ENCODE peak calls at places on chromosomes 2 and 18, in ten cellular contexts. One of them, this sample, is unnamed.
A peak's percentile ranks its signal among the peaks of the same experiment; 100 is the strongest.

GRCh38 chr2:47173986-47174730 is 19.1 kb upstream of the STPG4 start:
- DNase-seq in heart left ventricle: no peak
- DNase-seq in NCI-H2081: no peak
- DNase-seq in NCI-H1105 treated with DMSO at 0.1 percent for 48 hours: no peak
- DNase-seq in Karpas-422: no peak
- DNase-seq in psoas muscle: no peak
- DNase-seq in iris pigment epithelial cell: no peak
- DNase-seq in chondrocyte: no peak
- DNase-seq in pons: peak; percentile 55
- DNase-seq in M059J: no peak
- DNase-seq in this sample: peak; percentile 60

GRCh38 chr18:4455113-4455811 is at the start of gene DLGAP1:
- DNase-seq in iris pigment epithelial cell: peak; percentile 22
- DNase-seq in M059J: no peak
- DNase-seq in psoas muscle: peak; percentile 73
- DNase-seq in heart left ventricle: peak; percentile 42
- DNase-seq in pons: no peak
- DNase-seq in NCI-H2081: peak; percentile 39
- DNase-seq in chondrocyte: peak; percentile 90
- DNase-seq in Karpas-422: no peak
- DNase-seq in NCI-H1105 treated with DMSO at 0.1 percent for 48 hours: peak; percentile 42
- DNase-seq in this sample: peak; percentile 85

GRCh38 chr2:98698896-98699295 is 32.0 kb downstream of the MGAT4A start:
- DNase-seq in Karpas-422: peak; percentile 30
- DNase-seq in iris pigment epithelial cell: no peak
- DNase-seq in pons: no peak
- DNase-seq in NCI-H1105 treated with DMSO at 0.1 percent for 48 hours: no peak
- DNase-seq in heart left ventricle: no peak
- DNase-seq in M059J: no peak
- DNase-seq in psoas muscle: no peak
- DNase-seq in NCI-H2081: no peak
- DNase-seq in chondrocyte: no peak
- DNase-seq in this sample: no peak

GRCh38 chr18:56987236-56987635 is 159.7 kb upstream of the BOD1L2 start:
- DNase-seq in NCI-H2081: no peak
- DNase-seq in psoas muscle: no peak
- DNase-seq in Karpas-422: no peak
- DNase-seq in NCI-H1105 treated with DMSO at 0.1 percent for 48 hours: no peak
- DNase-seq in pons: no peak
- DNase-seq in heart left ventricle: no peak
- DNase-seq in iris pigment epithelial cell: no peak
- DNase-seq in M059J: no peak
- DNase-seq in chondrocyte: no peak
- DNase-seq in this sample: no peak

GRCh38 chr2:27573452-27573851 is 9.4 kb upstream of the ZNF512 start:
- DNase-seq in iris pigment epithelial cell: peak; percentile 95
- DNase-seq in chondrocyte: no peak
- DNase-seq in NCI-H2081: no peak
- DNase-seq in heart left ventricle: no peak
- DNase-seq in psoas muscle: no peak
- DNase-seq in M059J: no peak
- DNase-seq in pons: no peak
- DNase-seq in NCI-H1105 treated with DMSO at 0.1 percent for 48 hours: no peak
- DNase-seq in Karpas-422: no peak
- DNase-seq in this sample: no peak

GRCh38 chr2:142722086-142722485 is 155.4 kb upstream of the KYNU start:
- DNase-seq in iris pigment epithelial cell: no peak
- DNase-seq in NCI-H2081: no peak
- DNase-seq in heart left ventricle: no peak
- DNase-seq in chondrocyte: no peak
- DNase-seq in Karpas-422: no peak
- DNase-seq in M059J: no peak
- DNase-seq in psoas muscle: no peak
- DNase-seq in NCI-H1105 treated with DMSO at 0.1 percent for 48 hours: no peak
- DNase-seq in pons: no peak
- DNase-seq in this sample: no peak

GRCh38 chr18:40313030-40313642 is 1641.9 kb upstream of the PIK3C3 start:
- DNase-seq in chondrocyte: no peak
- DNase-seq in M059J: peak; percentile 54
- DNase-seq in NCI-H1105 treated with DMSO at 0.1 percent for 48 hours: no peak
- DNase-seq in iris pigment epithelial cell: peak; percentile 1
- DNase-seq in pons: no peak
- DNase-seq in heart left ventricle: no peak
- DNase-seq in psoas muscle: no peak
- DNase-seq in NCI-H2081: no peak
- DNase-seq in Karpas-422: no peak
- DNase-seq in this sample: no peak

GRCh38 chr18:70293166-70293565 is 4.3 kb downstream of the SOCS6 start:
- DNase-seq in chondrocyte: no peak
- DNase-seq in pons: no peak
- DNase-seq in Karpas-422: no peak
- DNase-seq in heart left ventricle: no peak
- DNase-seq in NCI-H2081: no peak
- DNase-seq in NCI-H1105 treated with DMSO at 0.1 percent for 48 hours: no peak
- DNase-seq in M059J: no peak
- DNase-seq in iris pigment epithelial cell: no peak
- DNase-seq in psoas muscle: no peak
- DNase-seq in this sample: peak; percentile 29

GRCh38 chr2:85536479-85536878 is 2.5 kb upstream of the MAT2A start:
- DNase-seq in M059J: peak; percentile 88
- DNase-seq in psoas muscle: no peak
- DNase-seq in iris pigment epithelial cell: peak; percentile 81
- DNase-seq in chondrocyte: no peak
- DNase-seq in Karpas-422: no peak
- DNase-seq in NCI-H2081: peak; percentile 18
- DNase-seq in NCI-H1105 treated with DMSO at 0.1 percent for 48 hours: no peak
- DNase-seq in pons: no peak
- DNase-seq in heart left ventricle: no peak
- DNase-seq in this sample: peak; percentile 37

GRCh38 chr2:62931536-62931935 is 119.1 kb upstream of the OTX1 start:
- DNase-seq in heart left ventricle: no peak
- DNase-seq in iris pigment epithelial cell: peak; percentile 3
- DNase-seq in psoas muscle: no peak
- DNase-seq in NCI-H1105 treated with DMSO at 0.1 percent for 48 hours: no peak
- DNase-seq in chondrocyte: no peak
- DNase-seq in M059J: no peak
- DNase-seq in NCI-H2081: no peak
- DNase-seq in Karpas-422: no peak
- DNase-seq in pons: no peak
- DNase-seq in this sample: no peak

GRCh38 chr2:225570000-225570399 is 170.5 kb downstream of the NYAP2 start:
- DNase-seq in heart left ventricle: no peak
- DNase-seq in pons: no peak
- DNase-seq in NCI-H2081: no peak
- DNase-seq in chondrocyte: no peak
- DNase-seq in Karpas-422: no peak
- DNase-seq in psoas muscle: no peak
- DNase-seq in NCI-H1105 treated with DMSO at 0.1 percent for 48 hours: no peak
- DNase-seq in iris pigment epithelial cell: no peak
- DNase-seq in M059J: no peak
- DNase-seq in this sample: no peak

GRCh38 chr2:109494842-109495241 is 118.9 kb downstream of the SEPTIN10 start:
- DNase-seq in M059J: no peak
- DNase-seq in pons: no peak
- DNase-seq in psoas muscle: peak; percentile 83
- DNase-seq in heart left ventricle: no peak
- DNase-seq in NCI-H1105 treated with DMSO at 0.1 percent for 48 hours: no peak
- DNase-seq in Karpas-422: no peak
- DNase-seq in chondrocyte: no peak
- DNase-seq in iris pigment epithelial cell: no peak
- DNase-seq in NCI-H2081: no peak
- DNase-seq in this sample: no peak

This sample was measured in NCI-H82.